ENCODE peak calls at places on chromosomes 7 and 10, in ten cellular contexts. X, E, Z, Y, K, T, D, B, W and Q are unnamed samples.
A peak's percentile ranks its signal among the peaks of the same experiment; 100 is the strongest.

GRCh38 chr10:124060148-124060720 is 33.2 kb downstream of the CHST15 start:
- DNase-seq in Z (no peak), Y (no peak), B (no peak), D (no peak), E (no peak), K (no peak), T (no peak), X (no peak), W (no peak), Q (no peak)

GRCh38 chr10:70461397-70462348 is 16.9 kb upstream of the PALD1 start:
- DNase-seq in K (no peak), X (peak; percentile 70), E (peak; percentile 40), D (peak; percentile 22), B (peak; percentile 50), Z (peak; percentile 50), Y (no peak), W (peak; percentile 86), T (peak; percentile 75), Q (no peak)

GRCh38 chr10:49364747-49365146 is 31.1 kb downstream of the DRGX start:
- DNase-seq in X (no peak), D (no peak), K (peak; percentile 10), W (no peak), B (no peak), E (no peak), Z (no peak), Y (no peak), T (no peak), Q (no peak)

GRCh38 chr10:51030480-51030879 is 43.8 kb upstream of the PRKG1 start:
- DNase-seq in B (no peak), T (no peak), E (no peak), D (no peak), W (no peak), X (no peak), Z (no peak), K (no peak), Y (no peak), Q (no peak)

GRCh38 chr7:3730271-3730670 is 429.2 kb downstream of the SDK1 start:
- DNase-seq in Y (no peak), K (no peak), B (peak; percentile 73), X (no peak), D (no peak), Z (peak; percentile 72), E (no peak), W (no peak), T (no peak), Q (no peak)

GRCh38 chr10:1368772-1369171 is 312.6 kb downstream of the WDR37 start:
- DNase-seq in K (no peak), T (no peak), Y (no peak), E (peak; percentile 49), B (no peak), Z (no peak), X (peak; percentile 24), D (peak; percentile 49), W (peak; percentile 69), Q (peak; percentile 57)

GRCh38 chr10:88115406-88115805 is 252.0 kb downstream of the PTEN start:
- DNase-seq in X (no peak), T (no peak), D (no peak), B (peak; percentile 15), W (no peak), Y (no peak), Z (no peak), K (no peak), E (no peak), Q (no peak)

GRCh38 chr7:33143996-33144718 is 14.8 kb downstream of the BBS9 start:
- DNase-seq in Y (no peak), E (no peak), B (peak; percentile 86), X (no peak), Z (peak; percentile 78), D (no peak), W (no peak), K (no peak), T (no peak), Q (no peak)

GRCh38 chr10:114295393-114295792 is 56.3 kb downstream of the VWA2 start:
- DNase-seq in X (no peak), E (no peak), T (no peak), Z (peak; percentile 8), K (no peak), B (no peak), W (no peak), D (no peak), Y (no peak), Q (no peak)

GRCh38 chr7:74612015-74612829 is 45.3 kb upstream of the GTF2I start:
- DNase-seq in D (peak; percentile 77), K (peak; percentile 60), B (peak; percentile 59), Z (peak; percentile 65), E (peak; percentile 16), X (peak; percentile 52), T (peak; percentile 85), Y (no peak), W (no peak), Q (no peak)

GRCh38 chr10:13916384-13916947 is 329.7 kb downstream of the PRPF18 start:
- DNase-seq in D (no peak), W (peak; percentile 23), Y (no peak), B (no peak), T (no peak), E (no peak), X (no peak), Z (no peak), K (no peak), Q (no peak)

GRCh38 chr10:101030492-101031127 is 319 bp downstream of the PDZD7 start:
- DNase-seq in K (no peak), Y (no peak), T (no peak), W (no peak), B (no peak), X (no peak), Z (no peak), E (no peak), D (no peak), Q (no peak)

GRCh38 chr7:156222151-156222550 is 409.9 kb upstream of the SHH start:
- DNase-seq in Z (no peak), E (no peak), D (no peak), T (no peak), W (no peak), X (no peak), Y (no peak), K (no peak), B (no peak), Q (peak; percentile 46)

GRCh38 chr7:78441737-78442136 is 643.2 kb downstream of the PHTF2 start:
- DNase-seq in D (no peak), W (no peak), E (no peak), Z (no peak), K (no peak), Y (no peak), B (no peak), X (no peak), T (no peak), Q (no peak)
- TF ChIP-seq CTCF in D (no peak), W (no peak), E (no peak), Z (no peak), K (no peak), Y (no peak), B (no peak), X (no peak), T (no peak), Q (no peak)

DNA sequence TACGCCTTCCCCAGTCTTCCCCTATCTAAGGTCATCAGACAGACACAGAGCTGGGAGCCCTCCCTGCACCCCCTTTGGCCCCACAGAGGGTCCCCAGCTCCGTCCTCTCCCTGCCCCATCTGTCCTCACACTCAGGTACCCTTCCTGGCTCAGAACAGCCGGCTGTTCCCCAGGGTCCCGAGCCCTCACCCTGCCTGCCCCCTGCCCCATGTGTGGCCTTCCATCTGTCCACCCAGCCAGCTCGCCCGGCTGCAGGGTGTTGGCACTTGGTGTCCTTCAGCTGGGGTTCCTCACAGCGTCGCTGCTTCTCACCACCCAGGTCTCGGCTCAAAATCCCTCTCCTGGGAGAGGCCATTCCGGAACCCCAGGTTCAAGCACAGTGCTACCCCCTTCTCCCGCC is 28.9 kb upstream of the ELFN1 start:
- DNase-seq in D (peak; percentile 65), Y (no peak), E (no peak), K (no peak), Z (no peak), T (no peak), W (no peak), X (no peak), B (no peak), Q (no peak)
- TF ChIP-seq CTCF in D (no peak), Y (no peak), E (no peak), K (no peak), Z (no peak), T (no peak), W (no peak), X (no peak), B (no peak), Q (no peak)

GRCh38 chr10:86362129-86362527 is 4.5 kb downstream of the GRID1 start:
- DNase-seq in E (no peak), Y (no peak), Z (no peak), B (no peak), X (no peak), K (no peak), W (no peak), D (peak; percentile 34), T (no peak), Q (no peak)

GRCh38 chr10:86362566-86363183 is 3.9 kb downstream of the GRID1 start:
- DNase-seq in D (no peak), W (no peak), B (no peak), X (no peak), K (no peak), Z (no peak), Y (no peak), T (peak; percentile 45), E (no peak), Q (no peak)

GRCh38 chr10:86364551-86365345 is 1.8 kb downstream of the GRID1 start:
- DNase-seq in K (no peak), T (peak; percentile 79), W (no peak), Y (no peak), D (peak; percentile 78), E (peak; percentile 25), B (peak; percentile 8), Z (no peak), X (peak; percentile 56), Q (no peak)

GRCh38 chr10:86363833-86364511 is 2.6 kb downstream of the GRID1 start:
- DNase-seq in Z (no peak), W (no peak), B (no peak), D (no peak), Y (no peak), X (peak; percentile 32), E (no peak), T (peak; percentile 59), K (no peak), Q (no peak)

DNA sequence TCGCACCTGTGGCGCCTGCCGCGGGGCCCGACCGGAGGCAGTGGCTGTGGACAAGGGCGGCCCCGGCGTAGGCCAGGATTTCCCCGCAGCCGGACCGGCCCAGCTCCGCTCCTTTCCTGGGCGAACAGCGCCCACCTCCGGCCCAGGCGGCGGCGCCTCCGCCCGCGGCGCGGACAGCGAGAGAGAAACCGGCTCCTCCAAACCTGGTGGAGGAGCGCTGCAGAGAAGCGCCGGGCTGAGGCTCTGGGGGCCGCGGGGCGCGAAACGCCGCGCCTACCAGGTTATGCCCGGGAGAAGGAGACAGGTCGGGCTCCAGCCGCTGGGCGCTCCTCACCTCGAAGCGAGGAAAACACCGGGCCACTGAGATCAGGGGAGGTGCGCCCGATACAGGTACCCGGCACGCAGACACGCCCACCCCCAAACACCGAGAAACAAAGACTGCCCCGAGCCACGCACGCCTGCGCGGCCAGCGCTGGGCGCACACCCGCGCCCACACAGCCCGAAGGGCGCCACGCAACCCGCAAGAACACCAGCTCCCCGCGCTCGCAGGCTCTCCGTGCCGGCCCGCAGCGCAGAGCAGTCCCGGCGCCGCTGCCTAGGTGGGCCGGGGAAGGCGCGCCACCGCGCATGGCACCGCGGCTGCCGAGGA is 3.3 kb downstream of the GRID1 start:
- DNase-seq in X (no peak), K (no peak), W (peak; percentile 78), D (peak; percentile 88), Y (no peak), Z (no peak), T (peak; percentile 80), B (no peak), E (peak; percentile 48), Q (no peak)
- TF ChIP-seq CTCF in X (no peak), K (no peak), W (peak; percentile 67), D (peak; percentile 35), Y (peak; percentile 60), Z (peak; percentile 18), T (peak; percentile 54), B (no peak), E (peak; percentile 66), Q (peak; percentile 38)

GRCh38 chr7:26490631-26491624 is 199.3 kb downstream of the SNX10 start:
- DNase-seq in T (no peak), W (no peak), D (no peak), X (no peak), Y (no peak), B (no peak), Z (no peak), E (no peak), K (peak; percentile 23), Q (no peak)
- TF ChIP-seq CTCF in T (no peak), W (no peak), D (no peak), X (no peak), Y (peak; percentile 6), B (no peak), Z (no peak), E (no peak), K (no peak), Q (no peak)